ENCODE peak calls at places on chromosomes 7 and 10, in seven cellular contexts. One of them, this sample, is unnamed.

GRCh38 chr7:143463556-143463955 is 14.1 kb upstream of the TAS2R41 start:
- DNase-seq in neuronal stem cell: no peak
- DNase-seq in IMR-90: no peak
- DNase-seq in mesendoderm: no peak
- DNase-seq in trophoblast cell: no peak
- DNase-seq in H1: no peak
- DNase-seq in H9: no peak
- DNase-seq in this sample: no peak

GRCh38 chr7:51165337-51165736 is 151.3 kb downstream of the COBL start:
- DNase-seq in H1: no peak
- DNase-seq in mesendoderm: no peak
- DNase-seq in IMR-90: no peak
- DNase-seq in neuronal stem cell: no peak
- DNase-seq in H9: no peak
- DNase-seq in trophoblast cell: no peak
- DNase-seq in this sample: no peak

GRCh38 chr10:421170-421569 is 268.3 kb downstream of the DIP2C start:
- DNase-seq in H9: no peak
- DNase-seq in H1: no peak
- DNase-seq in mesendoderm: no peak
- DNase-seq in neuronal stem cell: no peak
- DNase-seq in trophoblast cell: no peak
- DNase-seq in IMR-90: no peak
- DNase-seq in this sample: no peak

GRCh38 chr7:18667466-18667865 is 171.9 kb downstream of the HDAC9 start:
- DNase-seq in mesendoderm: peak
- DNase-seq in neuronal stem cell: no peak
- DNase-seq in H9: no peak
- DNase-seq in trophoblast cell: peak
- DNase-seq in H1: no peak
- DNase-seq in IMR-90: peak
- DNase-seq in this sample: peak

GRCh38 chr10:95247881-95248583 is 42.8 kb downstream of the PDLIM1 start:
- DNase-seq in trophoblast cell: no peak
- DNase-seq in H9: no peak
- DNase-seq in H1: no peak
- DNase-seq in neuronal stem cell: no peak
- DNase-seq in IMR-90: no peak
- DNase-seq in mesendoderm: peak
- DNase-seq in this sample: no peak

GRCh38 chr7:38013246-38013645 is 92.8 kb downstream of the EPDR1 start:
- DNase-seq in H9: no peak
- DNase-seq in IMR-90: no peak
- DNase-seq in H1: no peak
- DNase-seq in mesendoderm: no peak
- DNase-seq in trophoblast cell: no peak
- DNase-seq in neuronal stem cell: no peak
- DNase-seq in this sample: no peak

GRCh38 chr10:29482591-29483421 is 152.0 kb downstream of the SVIL start:
- DNase-seq in H9: peak
- DNase-seq in mesendoderm: peak
- DNase-seq in IMR-90: peak
- DNase-seq in neuronal stem cell: no peak
- DNase-seq in H1: no peak
- DNase-seq in trophoblast cell: no peak
- DNase-seq in this sample: peak

GRCh38 chr10:68052463-68052862 is 22.6 kb downstream of the HERC4 start:
- DNase-seq in trophoblast cell: peak
- DNase-seq in mesendoderm: no peak
- DNase-seq in IMR-90: peak
- DNase-seq in H9: no peak
- DNase-seq in neuronal stem cell: no peak
- DNase-seq in H1: no peak
- DNase-seq in this sample: peak

GRCh38 chr7:27611043-27611442 is 51.6 kb downstream of the HIBADH start:
- DNase-seq in IMR-90: peak
- DNase-seq in H9: no peak
- DNase-seq in H1: no peak
- DNase-seq in trophoblast cell: no peak
- DNase-seq in neuronal stem cell: no peak
- DNase-seq in mesendoderm: no peak
- DNase-seq in this sample: no peak

GRCh38 chr10:1123198-1123597 is 67.0 kb downstream of the WDR37 start:
- DNase-seq in trophoblast cell: peak
- DNase-seq in H1: no peak
- DNase-seq in H9: no peak
- DNase-seq in IMR-90: no peak
- DNase-seq in mesendoderm: no peak
- DNase-seq in neuronal stem cell: no peak
- DNase-seq in this sample: peak

GRCh38 chr10:43056568-43057011 is 20.3 kb upstream of the RET start:
- DNase-seq in H9: no peak
- DNase-seq in trophoblast cell: no peak
- DNase-seq in mesendoderm: no peak
- DNase-seq in IMR-90: no peak
- DNase-seq in neuronal stem cell: no peak
- DNase-seq in H1: no peak
- DNase-seq in this sample: no peak

GRCh38 chr10:44774676-44775401 is 136.3 kb upstream of the TMEM72 start:
- DNase-seq in IMR-90: peak
- DNase-seq in neuronal stem cell: no peak
- DNase-seq in trophoblast cell: no peak
- DNase-seq in H9: no peak
- DNase-seq in mesendoderm: no peak
- DNase-seq in H1: no peak
- DNase-seq in this sample: peak

GRCh38 chr10:75408911-75409885 is 7.6 kb upstream of the ZNF503 start:
- DNase-seq in IMR-90: no peak
- DNase-seq in H1: no peak
- DNase-seq in neuronal stem cell: no peak
- DNase-seq in trophoblast cell: no peak
- DNase-seq in H9: peak
- DNase-seq in mesendoderm: peak
- DNase-seq in this sample: peak

GRCh38 chr10:72335394-72336258 is 19.1 kb downstream of the DNAJB12 start:
- DNase-seq in H1: no peak
- DNase-seq in mesendoderm: no peak
- DNase-seq in H9: no peak
- DNase-seq in IMR-90: no peak
- DNase-seq in trophoblast cell: no peak
- DNase-seq in neuronal stem cell: no peak
- DNase-seq in this sample: peak

GRCh38 chr7:129951076-129952011 is 1.4 kb downstream of the UBE2H start:
- DNase-seq in H9: peak
- DNase-seq in H1: no peak
- DNase-seq in mesendoderm: peak
- DNase-seq in IMR-90: no peak
- DNase-seq in neuronal stem cell: peak
- DNase-seq in trophoblast cell: peak
- DNase-seq in this sample: peak

GRCh38 chr7:84372712-84373111 is 178.1 kb upstream of the SEMA3A start:
- DNase-seq in H1: no peak
- DNase-seq in neuronal stem cell: no peak
- DNase-seq in mesendoderm: no peak
- DNase-seq in trophoblast cell: no peak
- DNase-seq in IMR-90: peak
- DNase-seq in H9: no peak
- DNase-seq in this sample: no peak

GRCh38 chr7:98354052-98354451 is 46.8 kb downstream of the BAIAP2L1 start:
- DNase-seq in IMR-90: no peak
- DNase-seq in neuronal stem cell: no peak
- DNase-seq in mesendoderm: peak
- DNase-seq in H9: no peak
- DNase-seq in H1: no peak
- DNase-seq in trophoblast cell: peak
- DNase-seq in this sample: no peak

GRCh38 chr7:30992414-30992813 is 28.7 kb downstream of the GHRHR start:
- DNase-seq in H9: no peak
- DNase-seq in mesendoderm: no peak
- DNase-seq in H1: no peak
- DNase-seq in neuronal stem cell: no peak
- DNase-seq in trophoblast cell: no peak
- DNase-seq in IMR-90: no peak
- DNase-seq in this sample: no peak

GRCh38 chr10:112052176-112052575 is 131.4 kb downstream of the GPAM start:
- DNase-seq in mesendoderm: peak
- DNase-seq in neuronal stem cell: no peak
- DNase-seq in H9: peak
- DNase-seq in IMR-90: no peak
- DNase-seq in H1: no peak
- DNase-seq in trophoblast cell: peak
- DNase-seq in this sample: no peak

DNA sequence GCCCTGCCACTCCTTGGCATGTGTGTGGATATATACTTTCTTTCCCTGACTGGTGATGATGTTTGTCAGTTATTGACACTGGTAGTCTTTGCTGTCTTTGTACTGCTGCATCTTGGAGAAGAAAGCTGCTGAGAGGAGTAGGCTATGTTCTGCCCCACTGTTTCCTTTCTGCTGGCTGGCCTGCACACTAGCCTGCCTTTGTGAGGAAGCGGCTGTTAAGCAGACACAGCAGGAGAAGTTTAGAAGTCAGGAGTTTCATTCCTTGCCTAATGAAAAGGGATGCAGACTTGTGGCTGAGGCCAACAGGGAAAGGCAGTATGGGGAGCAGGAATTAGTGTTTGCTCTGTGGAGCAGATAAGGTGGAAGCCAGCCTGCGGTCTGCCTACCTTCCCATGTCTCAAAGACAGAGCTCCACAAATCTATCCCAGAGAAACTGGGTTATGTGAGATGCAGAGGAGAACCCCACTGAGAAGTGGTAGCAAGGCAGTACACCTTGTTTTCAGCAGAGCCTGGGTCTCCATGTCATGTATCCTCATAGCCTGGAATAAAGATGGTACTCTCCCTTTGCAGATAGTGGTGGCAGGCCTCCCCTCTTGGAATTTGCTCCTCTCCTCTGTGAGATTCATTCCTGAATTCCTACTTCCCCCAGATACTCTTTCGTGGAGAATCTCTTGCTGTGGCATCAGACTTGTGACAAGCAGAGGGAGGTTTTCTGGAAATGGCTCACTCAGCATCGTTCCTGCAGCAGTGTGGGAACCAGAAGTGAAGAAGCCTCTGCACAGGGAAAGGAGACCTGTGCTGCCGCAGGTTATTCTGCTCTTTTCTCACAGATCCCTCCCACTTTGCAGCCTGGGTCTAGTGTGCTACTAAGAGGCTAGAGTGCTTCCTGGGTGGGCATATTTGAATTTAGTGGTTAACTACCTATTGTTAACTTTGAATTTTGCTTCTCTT is 130.2 kb downstream of the LRRC4 start:
- DNase-seq in H9: peak
- DNase-seq in H1: no peak
- DNase-seq in trophoblast cell: no peak
- DNase-seq in neuronal stem cell: peak
- DNase-seq in IMR-90: no peak
- DNase-seq in mesendoderm: peak
- DNase-seq in this sample: no peak
- H4K8ac ChIP-seq in H9: no peak
- H4K8ac ChIP-seq in H1: no peak
- H4K8ac ChIP-seq in trophoblast cell: no peak
- H4K8ac ChIP-seq in neuronal stem cell: no peak
- H4K8ac ChIP-seq in IMR-90: no peak
- H4K8ac ChIP-seq in mesendoderm: no peak
- H4K8ac ChIP-seq in this sample: no peak

GRCh38 chr7:149278396-149278795 is 16.4 kb downstream of the ZNF783 start:
- DNase-seq in H1: no peak
- DNase-seq in H9: no peak
- DNase-seq in mesendoderm: no peak
- DNase-seq in neuronal stem cell: no peak
- DNase-seq in IMR-90: no peak
- DNase-seq in trophoblast cell: no peak
- DNase-seq in this sample: no peak
- H3K4ac ChIP-seq in H1: no peak
- H3K4ac ChIP-seq in H9: no peak
- H3K4ac ChIP-seq in mesendoderm: no peak
- H3K4ac ChIP-seq in neuronal stem cell: no peak
- H3K4ac ChIP-seq in IMR-90: no peak
- H3K4ac ChIP-seq in trophoblast cell: no peak
- H3K4ac ChIP-seq in this sample: no peak

GRCh38 chr10:110423650-110424049 is 74.1 kb upstream of the DUSP5 start:
- DNase-seq in H9: no peak
- DNase-seq in IMR-90: no peak
- DNase-seq in trophoblast cell: no peak
- DNase-seq in H1: no peak
- DNase-seq in neuronal stem cell: no peak
- DNase-seq in mesendoderm: no peak
- DNase-seq in this sample: no peak
- H4K8ac ChIP-seq in H9: no peak
- H4K8ac ChIP-seq in IMR-90: peak
- H4K8ac ChIP-seq in trophoblast cell: no peak
- H4K8ac ChIP-seq in H1: peak
- H4K8ac ChIP-seq in neuronal stem cell: no peak
- H4K8ac ChIP-seq in mesendoderm: no peak
- H4K8ac ChIP-seq in this sample: no peak

GRCh38 chr10:119384127-119384526 is 158.4 kb downstream of the RGS10 start:
- DNase-seq in H9: no peak
- DNase-seq in H1: no peak
- DNase-seq in trophoblast cell: no peak
- DNase-seq in neuronal stem cell: no peak
- DNase-seq in mesendoderm: no peak
- DNase-seq in IMR-90: no peak
- DNase-seq in this sample: no peak

GRCh38 chr10:119379466-119380071 is 162.9 kb downstream of the RGS10 start:
- DNase-seq in neuronal stem cell: no peak
- DNase-seq in IMR-90: no peak
- DNase-seq in H9: no peak
- DNase-seq in H1: no peak
- DNase-seq in mesendoderm: no peak
- DNase-seq in trophoblast cell: no peak
- DNase-seq in this sample: no peak

GRCh38 chr10:119378737-119379067 is 163.8 kb downstream of the RGS10 start:
- DNase-seq in mesendoderm: no peak
- DNase-seq in IMR-90: no peak
- DNase-seq in trophoblast cell: no peak
- DNase-seq in H1: no peak
- DNase-seq in H9: no peak
- DNase-seq in neuronal stem cell: no peak
- DNase-seq in this sample: no peak

GRCh38 chr10:119386666-119387065 is 155.9 kb downstream of the RGS10 start:
- DNase-seq in IMR-90: no peak
- DNase-seq in H9: no peak
- DNase-seq in neuronal stem cell: no peak
- DNase-seq in H1: no peak
- DNase-seq in trophoblast cell: no peak
- DNase-seq in mesendoderm: no peak
- DNase-seq in this sample: no peak

GRCh38 chr10:119383174-119383856 is 159.2 kb downstream of the RGS10 start:
- DNase-seq in H1: no peak
- DNase-seq in mesendoderm: no peak
- DNase-seq in trophoblast cell: no peak
- DNase-seq in H9: no peak
- DNase-seq in neuronal stem cell: no peak
- DNase-seq in IMR-90: no peak
- DNase-seq in this sample: peak
- H3K4ac ChIP-seq in H1: no peak
- H3K4ac ChIP-seq in mesendoderm: no peak
- H3K4ac ChIP-seq in trophoblast cell: no peak
- H3K4ac ChIP-seq in H9: no peak
- H3K4ac ChIP-seq in neuronal stem cell: no peak
- H3K4ac ChIP-seq in IMR-90: peak
- H3K4ac ChIP-seq in this sample: no peak